ENCODE peak calls at places on chromosomes 7 and 10, in five cellular contexts. O, W, F, P and K are unnamed samples.

GRCh38 chr7:67823345-67823744 is 826.7 kb downstream of the TYW1 start:
- DNase-seq in O (peak; percentile 0), W (no peak), F (no peak), P (no peak), K (no peak)

GRCh38 chr10:71076473-71077142 is 135.8 kb upstream of the UNC5B start:
- DNase-seq in O (no peak), W (peak; percentile 77), F (no peak), P (peak; percentile 53), K (peak; percentile 61)

GRCh38 chr10:49080071-49080470 is 35.3 kb downstream of the VSTM4 start:
- DNase-seq in O (peak; percentile 10), W (peak; percentile 41), F (peak; percentile 38), P (no peak), K (no peak)

GRCh38 chr10:47141349-47141748 is 158.6 kb upstream of the GDF10 start:
- DNase-seq in O (no peak), W (no peak), F (no peak), P (no peak), K (no peak)

GRCh38 chr10:77308084-77308732 is 329.4 kb downstream of the KCNMA1 start:
- DNase-seq in O (no peak), W (no peak), F (no peak), P (no peak), K (no peak)

GRCh38 chr7:151346180-151346769 is 4.7 kb downstream of the NUB1 start:
- DNase-seq in O (no peak), W (no peak), F (no peak), P (no peak), K (no peak)

GRCh38 chr7:23930312-23930711 is 220.3 kb downstream of the STK31 start:
- DNase-seq in O (no peak), W (no peak), F (no peak), P (no peak), K (no peak)

GRCh38 chr7:156534925-156535324 is 105.6 kb upstream of the RNF32 start:
- DNase-seq in O (no peak), W (no peak), F (no peak), P (no peak), K (no peak)

GRCh38 chr7:146296028-146296427 is 179.4 kb downstream of the CNTNAP2 start:
- DNase-seq in O (no peak), W (no peak), F (no peak), P (no peak), K (no peak)

GRCh38 chr10:132984801-132985545 is 42.6 kb upstream of the CFAP46 start:
- DNase-seq in O (no peak), W (peak; percentile 91), F (no peak), P (no peak), K (peak; percentile 91)

GRCh38 chr10:25059990-25060389 is 43.6 kb downstream of the THNSL1 start:
- DNase-seq in O (peak; percentile 90), W (peak; percentile 58), F (peak; percentile 75), P (peak; percentile 72), K (no peak)

GRCh38 chr7:42053834-42054233 is 183.2 kb downstream of the GLI3 start:
- DNase-seq in O (no peak), W (no peak), F (peak; percentile 15), P (no peak), K (no peak)

GRCh38 chr7:83410989-83411591 is 237.8 kb downstream of the SEMA3E start:
- DNase-seq in O (peak; percentile 16), W (peak; percentile 48), F (peak; percentile 61), P (no peak), K (no peak)

GRCh38 chr7:131945948-131946525 is 389.6 kb upstream of the PODXL start:
- DNase-seq in O (no peak), W (peak; percentile 44), F (no peak), P (no peak), K (peak; percentile 47)

GRCh38 chr7:111090834-111091233 is at the start of gene LRRN3:
- DNase-seq in O (peak; percentile 89), W (peak; percentile 58), F (peak; percentile 61), P (peak; percentile 90), K (no peak)

GRCh38 chr10:49297818-49298665 is 928 bp upstream of the C10orf71 start:
- DNase-seq in O (no peak), W (peak; percentile 88), F (no peak), P (no peak), K (peak; percentile 67)

GRCh38 chr10:63068246-63068645 is 64.9 kb upstream of the NRBF2 start:
- DNase-seq in O (no peak), W (no peak), F (no peak), P (no peak), K (no peak)

GRCh38 chr7:133984023-133984422 is 143.1 kb upstream of the LRGUK start:
- DNase-seq in O (no peak), W (no peak), F (no peak), P (no peak), K (no peak)

GRCh38 chr7:130400120-130400572 is 19.9 kb downstream of the CPA1 start:
- DNase-seq in O (no peak), W (no peak), F (peak; percentile 58), P (no peak), K (no peak)

GRCh38 chr10:44756235-44756634 is 154.9 kb upstream of the TMEM72 start:
- DNase-seq in O (peak; percentile 57), W (no peak), F (peak; percentile 82), P (no peak), K (no peak)

GRCh38 chr7:149626972-149627371 is 129.4 kb upstream of the ZNF746 start:
- DNase-seq in O (no peak), W (peak; percentile 60), F (no peak), P (no peak), K (no peak)

GRCh38 chr10:104339469-104340098 is 1.3 kb upstream of the ITPRIP start:
- DNase-seq in O (peak; percentile 66), W (peak; percentile 48), F (peak; percentile 77), P (peak; percentile 83), K (peak; percentile 17)

GRCh38 chr10:132264306-132264950 is 43.3 kb downstream of the STK32C start:
- DNase-seq in O (no peak), W (no peak), F (no peak), P (no peak), K (no peak)

GRCh38 chr7:2605608-2606538 is 25.9 kb upstream of the TTYH3 start:
- DNase-seq in O (no peak), W (no peak), F (no peak), P (peak; percentile 53), K (peak; percentile 61)

GRCh38 chr10:95306851-95307250 is 16.0 kb upstream of the PDLIM1 start:
- DNase-seq in O (no peak), W (no peak), F (no peak), P (no peak), K (no peak)
- H3K4me3 ChIP-seq in O (no peak overlapping the region), W (no peak overlapping the region), F (no peak overlapping the region), P (no peak overlapping the region), K (no peak overlapping the region)

DNA sequence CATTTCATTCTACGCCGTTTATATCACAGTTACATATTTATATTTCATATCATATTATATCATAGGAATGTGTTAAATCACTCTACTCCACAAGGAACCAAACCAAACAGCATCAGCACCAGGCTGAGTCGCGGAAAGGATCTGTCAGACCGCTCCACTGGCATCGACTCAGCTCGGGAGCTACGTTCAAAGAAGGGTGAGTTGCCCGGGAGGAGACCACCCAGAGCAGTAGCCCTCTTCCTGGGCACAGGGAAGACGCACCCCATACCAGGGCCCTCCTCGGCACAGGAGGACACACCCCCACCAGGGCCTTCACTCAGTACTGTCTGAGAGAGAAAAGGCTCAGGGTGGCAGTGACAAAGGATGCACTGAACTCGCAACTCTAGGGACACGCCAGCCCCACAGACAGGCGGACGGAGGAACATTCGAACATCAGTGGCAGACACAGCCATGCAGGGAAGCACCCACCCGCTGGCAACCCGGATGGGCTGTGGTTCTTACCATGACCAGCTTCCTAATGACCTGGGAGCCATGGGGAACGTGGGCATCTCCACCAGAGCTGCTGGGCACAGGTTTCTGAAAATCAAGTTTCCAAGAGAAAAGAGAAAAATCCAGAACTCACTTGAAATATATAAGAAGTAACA is 28.7 kb downstream of the PITRM1 start:
- DNase-seq in O (no peak), W (no peak), F (no peak), P (no peak), K (no peak)
- H3K36me3 ChIP-seq in O (peaks cover 87% of the 10 kb centered on the region), W (peaks cover 77% of the 10 kb centered on the region), F (peaks cover 78% of the 10 kb centered on the region), P (peaks cover 100% of the 10 kb centered on the region), K (peaks cover 15% of the 10 kb centered on the region)

GRCh38 chr10:5843814-5844705 is 30.8 kb upstream of the GDI2 start:
- DNase-seq in O (no peak), W (peak; percentile 16), F (no peak), P (no peak), K (no peak)

GRCh38 chr10:5840314-5841307 is 27.4 kb upstream of the GDI2 start:
- DNase-seq in O (peak; percentile 61), W (peak; percentile 88), F (no peak), P (no peak), K (peak; percentile 57)

DNA sequence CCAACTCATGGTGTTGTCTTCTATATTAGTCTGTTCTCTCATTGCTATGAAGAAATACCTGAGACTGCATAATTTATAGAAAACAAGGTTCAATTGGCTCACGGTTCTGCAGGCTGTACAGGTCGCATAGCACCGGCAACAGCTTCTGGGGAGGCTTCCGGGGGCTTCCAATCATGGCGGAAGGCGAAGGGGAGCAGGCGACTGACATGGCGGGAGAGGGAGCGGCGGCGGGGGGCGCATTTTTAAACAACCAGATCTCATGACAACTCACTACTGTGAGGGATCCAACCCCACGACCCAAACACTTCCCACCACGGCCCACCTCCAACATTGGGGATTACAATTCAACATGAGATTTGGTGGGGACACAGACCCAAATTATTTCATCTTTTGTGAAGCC is 28.7 kb upstream of the GDI2 start:
- DNase-seq in O (no peak), W (peak; percentile 37), F (no peak), P (no peak), K (no peak)
- H3K4me3 ChIP-seq in O (no peak overlapping the region), W (no peak overlapping the region), F (no peak overlapping the region), P (no peak overlapping the region), K (no peak overlapping the region)

GRCh38 chr7:85693326-85693725 is 506.5 kb upstream of the SEMA3D start:
- DNase-seq in O (no peak), W (no peak), F (no peak), P (no peak), K (no peak)
- H3K36me3 ChIP-seq in O (no peaks in the 10 kb centered on the region), W (no peaks in the 10 kb centered on the region), F (no peaks in the 10 kb centered on the region), P (no peaks in the 10 kb centered on the region), K (no peaks in the 10 kb centered on the region)

DNA sequence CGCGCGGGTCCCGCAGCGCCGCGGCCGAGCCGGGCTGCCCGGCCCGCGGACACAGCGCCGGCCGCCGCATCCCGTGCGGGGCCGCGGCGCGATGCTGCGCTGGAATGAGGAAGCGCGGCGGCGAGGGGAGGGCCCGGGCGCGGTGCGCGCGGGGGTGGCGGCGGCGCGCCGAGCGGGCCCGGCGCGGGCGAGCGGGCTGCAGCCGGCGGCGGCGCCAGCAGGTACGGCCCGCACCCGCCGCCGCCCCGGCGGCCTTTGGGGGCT is 690 bp upstream of the IKZF1 start:
- DNase-seq in O (no peak), W (no peak), F (no peak), P (no peak), K (peak; percentile 80)
- H3K4me3 ChIP-seq in O (no peak overlapping the region), W (no peak overlapping the region), F (no peak overlapping the region), P (no peak overlapping the region), K (peak overlapping the region; percentile 60)

GRCh38 chr7:34208878-34209621 is 303.7 kb downstream of the BMPER start:
- DNase-seq in O (no peak), W (no peak), F (no peak), P (no peak), K (no peak)

GRCh38 chr7:34211003-34211402 is 305.7 kb downstream of the BMPER start:
- DNase-seq in O (no peak), W (no peak), F (no peak), P (no peak), K (no peak)

GRCh38 chr7:34207810-34208209 is 302.5 kb downstream of the BMPER start:
- DNase-seq in O (no peak), W (no peak), F (no peak), P (no peak), K (no peak)
- H3K36me3 ChIP-seq in O (no peaks in the 10 kb centered on the region), W (no peaks in the 10 kb centered on the region), F (no peaks in the 10 kb centered on the region), P (no peaks in the 10 kb centered on the region), K (no peaks in the 10 kb centered on the region)